ENCODE peak calls at places on chromosomes 7 and 10, in seven cellular contexts. J is PC-3, K is pancreas, R is gastrocnemius medialis, C is WERI-Rb-1, N is GM06990, T is aorta. Q is an unnamed sample. For H3K27me3, the result is how much of the 10 kb centered on the place peaks cover.

GRCh38 chr10:91250341-91250740 is 29.9 kb downstream of the PCGF5 start:
- DNase-seq in J (no peak), K (no peak), T (no peak), N (no peak), C (no peak), R (no peak), Q (no peak)

GRCh38 chr10:63539994-63540393 is 18.8 kb downstream of the REEP3 start:
- DNase-seq in C (no peak), R (no peak), J (no peak), K (no peak), T (no peak), N (no peak), Q (no peak)

GRCh38 chr7:105408791-105409410 is 20.2 kb upstream of the SRPK2 start:
- DNase-seq in N (no peak), T (no peak), J (no peak), R (no peak), C (no peak), K (no peak), Q (no peak)

GRCh38 chr7:5635461-5636445 is 145.7 kb downstream of the RNF216 start:
- DNase-seq in C (no peak), R (no peak), J (no peak), K (no peak), N (no peak), T (no peak), Q (no peak)

GRCh38 chr10:48454302-48455054 is 148.0 kb downstream of the MAPK8 start:
- DNase-seq in N (no peak), J (no peak), T (peak), R (no peak), C (peak), K (peak), Q (peak)

GRCh38 chr10:80170026-80170425 is 35.3 kb downstream of the ANXA11 start:
- DNase-seq in K (no peak), T (no peak), R (no peak), N (no peak), C (no peak), J (no peak), Q (no peak)

GRCh38 chr10:48526371-48526821 is 78.5 kb downstream of the ARHGAP22 start:
- DNase-seq in K (no peak), C (no peak), R (no peak), T (peak), N (no peak), J (no peak), Q (no peak)

GRCh38 chr10:44715081-44715480 is 196.1 kb upstream of the TMEM72 start:
- DNase-seq in T (no peak), K (no peak), R (no peak), C (no peak), N (no peak), J (no peak), Q (no peak)

GRCh38 chr10:103374263-103374662 is 6.5 kb downstream of the TAF5 start:
- DNase-seq in J (no peak), N (no peak), K (no peak), R (no peak), C (no peak), T (no peak), Q (no peak)

GRCh38 chr10:127161482-127161881 is 34.9 kb downstream of the INSYN2A start:
- DNase-seq in K (no peak), C (no peak), J (no peak), R (no peak), N (no peak), T (no peak), Q (no peak)

GRCh38 chr7:97118306-97118917 is 914 bp downstream of the SDHAF3 start:
- DNase-seq in T (no peak), C (no peak), K (no peak), N (no peak), R (no peak), J (no peak), Q (no peak)

GRCh38 chr10:97788552-97789442 is 17.0 kb upstream of the SFRP5 start:
- DNase-seq in J (no peak), N (no peak), K (peak), C (peak), T (no peak), R (no peak), Q (no peak)

GRCh38 chr10:33612116-33612515 is 277.6 kb upstream of the NRP1 start:
- DNase-seq in R (no peak), K (no peak), N (no peak), J (no peak), T (no peak), C (no peak), Q (no peak)

GRCh38 chr10:111370101-111370500 is 293.3 kb downstream of the ADRA2A start:
- DNase-seq in R (no peak), J (no peak), N (no peak), C (no peak), K (no peak), T (no peak), Q (no peak)

GRCh38 chr10:26843736-26844135 is 17.0 kb downstream of the ABI1 start:
- DNase-seq in C (no peak), R (no peak), T (no peak), J (no peak), N (no peak), K (no peak), Q (no peak)

GRCh38 chr10:70391654-70392053 is 9.2 kb upstream of the LRRC20 start:
- DNase-seq in K (no peak), N (no peak), T (no peak), J (no peak), R (no peak), C (no peak), Q (no peak)

GRCh38 chr10:125850766-125851731 is 27.7 kb downstream of the BCCIP start:
- DNase-seq in R (no peak), T (no peak), N (no peak), J (no peak), C (no peak), K (no peak), Q (no peak)

GRCh38 chr10:48710647-48711046 is 26.0 kb downstream of the WDFY4 start:
- DNase-seq in J (no peak), C (no peak), N (no peak), K (no peak), T (no peak), R (no peak), Q (no peak)

GRCh38 chr10:7111574-7111973 is 299.3 kb downstream of the SFMBT2 start:
- DNase-seq in C (no peak), R (no peak), K (no peak), J (peak), T (no peak), N (no peak), Q (no peak)

GRCh38 chr10:132606536-132607316 is 69.1 kb downstream of the INPP5A start:
- DNase-seq in R (peak), K (no peak), T (peak), J (no peak), C (peak), N (no peak), Q (peak)

GRCh38 chr10:34507217-34507616 is 307.9 kb downstream of the PARD3 start:
- DNase-seq in N (no peak), J (no peak), C (no peak), K (no peak), T (no peak), R (no peak), Q (no peak)

GRCh38 chr7:79453266-79453557 is 255 bp downstream of the MAGI2 start:
- DNase-seq in T (no peak), C (no peak), N (no peak), J (no peak), K (no peak), R (no peak), Q (no peak)

GRCh38 chr7:79452495-79453265 is 787 bp downstream of the MAGI2 start:
- DNase-seq in J (no peak), R (no peak), T (peak), C (peak), N (no peak), K (peak), Q (peak)

GRCh38 chr7:79454325-79454960 is 976 bp upstream of the MAGI2 start:
- DNase-seq in T (peak), R (no peak), K (peak), C (peak), J (no peak), N (no peak), Q (peak)

GRCh38 chr7:79455173-79455790 is 1.8 kb upstream of the MAGI2 start:
- DNase-seq in N (no peak), T (no peak), J (no peak), K (no peak), C (no peak), R (no peak), Q (no peak)

GRCh38 chr7:79453558-79454324 is at the start of gene MAGI2:
- DNase-seq in N (no peak), C (peak), K (peak), T (peak), J (no peak), R (peak), Q (peak)
- H3K27me3 ChIP-seq in N (under half), C (under half), K (under half), T (under half), J (under half), R (under half), Q (under half)

DNA sequence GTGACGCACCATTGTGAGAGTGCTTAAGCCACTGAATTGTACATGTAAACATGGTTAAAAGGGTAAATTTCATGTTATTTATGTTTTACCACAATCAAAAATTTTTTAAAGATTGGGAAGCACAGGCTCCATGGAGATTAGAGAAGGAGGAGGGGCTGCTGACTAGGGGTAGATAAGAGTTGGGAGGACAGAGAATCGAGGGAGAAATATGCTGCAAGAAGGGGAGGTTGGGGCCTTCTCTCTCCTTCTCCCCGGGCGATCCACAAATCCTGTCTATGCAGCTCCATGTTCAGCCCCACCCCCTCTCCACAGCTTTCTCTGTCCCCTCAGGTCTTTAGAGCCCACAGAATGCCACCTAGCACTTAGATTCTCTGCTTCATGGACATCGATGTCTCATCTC is 12.1 kb downstream of the ZNF467 start:
- DNase-seq in J (no peak), N (no peak), C (no peak), K (no peak), R (no peak), T (no peak), Q (no peak)
- H3K27me3 ChIP-seq in J (under half), N (under half), C (under half), K (under half), R (under half), T (under half), Q (under half)

GRCh38 chr7:128151646-128152045 is 89.4 kb upstream of the LEP start:
- DNase-seq in C (no peak), R (no peak), N (no peak), K (no peak), T (no peak), J (no peak), Q (no peak)

GRCh38 chr7:128155100-128155763 is 85.8 kb upstream of the LEP start:
- DNase-seq in N (no peak), C (no peak), T (no peak), R (no peak), K (no peak), J (no peak), Q (no peak)

GRCh38 chr7:128154519-128154918 is 86.6 kb upstream of the LEP start:
- DNase-seq in R (no peak), J (no peak), C (no peak), N (no peak), K (no peak), T (no peak), Q (no peak)

GRCh38 chr7:128152721-128153120 is 88.4 kb upstream of the LEP start:
- DNase-seq in R (no peak), T (no peak), J (no peak), K (no peak), N (no peak), C (no peak), Q (no peak)

GRCh38 chr7:128153436-128153835 is 87.6 kb upstream of the LEP start:
- DNase-seq in N (no peak), R (no peak), T (no peak), J (no peak), C (no peak), K (no peak), Q (no peak)
- H3K27me3 ChIP-seq in N (under half), R (under half), T (under half), J (under half), C (under half), K (under half), Q (under half)

GRCh38 chr7:15068324-15068723 is 165.8 kb upstream of the DGKB start:
- DNase-seq in R (no peak), N (no peak), T (no peak), J (no peak), K (no peak), C (no peak), Q (no peak)
- H3K27me3 ChIP-seq in R (under half), N (under half), T (under half), J (under half), K (under half), C (under half), Q (under half)

GRCh38 chr10:100724531-100725027 is 20.8 kb upstream of the PAX2 start:
- DNase-seq in T (no peak), K (no peak), C (no peak), N (no peak), R (no peak), J (no peak), Q (peak)
- H3K27me3 ChIP-seq in T (under half), K (under half), C (half or more), N (under half), R (half or more), J (under half), Q (half or more)

DNA sequence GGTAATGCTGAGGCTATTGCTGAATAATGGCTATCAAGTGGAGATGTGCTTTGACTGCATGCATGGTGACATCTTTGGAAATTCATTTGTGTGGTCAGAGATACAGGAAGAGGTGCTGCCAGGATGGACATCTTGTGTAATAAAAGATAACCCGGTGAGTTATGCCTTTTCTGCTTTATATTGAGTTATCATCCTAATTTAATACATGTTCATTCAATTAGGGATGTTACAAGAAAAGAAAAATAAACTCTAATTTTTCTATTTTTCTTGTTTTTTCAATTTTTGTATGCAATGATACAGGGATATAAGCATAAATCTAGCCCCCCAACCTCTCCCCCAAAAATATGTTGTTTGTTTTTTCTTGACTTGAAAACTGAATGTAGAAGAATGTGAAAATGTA is 26.4 kb upstream of the LMOD2 start:
- DNase-seq in T (no peak), R (no peak), C (no peak), K (no peak), J (no peak), N (no peak), Q (no peak)
- H3K27me3 ChIP-seq in T (under half), R (under half), C (under half), K (under half), J (under half), N (under half), Q (under half)

GRCh38 chr10:123100030-123100762 is 35.6 kb upstream of the HMX3 start:
- DNase-seq in T (no peak), K (no peak), J (peak), R (no peak), C (no peak), N (no peak), Q (no peak)

GRCh38 chr10:123093489-123093888 is 42.3 kb upstream of the HMX3 start:
- DNase-seq in R (no peak), N (no peak), J (no peak), T (no peak), K (no peak), C (no peak), Q (no peak)

GRCh38 chr10:123097039-123097438 is 38.7 kb upstream of the HMX3 start:
- DNase-seq in T (no peak), R (no peak), N (no peak), C (no peak), K (no peak), J (no peak), Q (no peak)

GRCh38 chr10:123101844-123102243 is 33.9 kb upstream of the HMX3 start:
- DNase-seq in N (no peak), J (no peak), T (no peak), R (no peak), K (no peak), C (no peak), Q (no peak)

DNA sequence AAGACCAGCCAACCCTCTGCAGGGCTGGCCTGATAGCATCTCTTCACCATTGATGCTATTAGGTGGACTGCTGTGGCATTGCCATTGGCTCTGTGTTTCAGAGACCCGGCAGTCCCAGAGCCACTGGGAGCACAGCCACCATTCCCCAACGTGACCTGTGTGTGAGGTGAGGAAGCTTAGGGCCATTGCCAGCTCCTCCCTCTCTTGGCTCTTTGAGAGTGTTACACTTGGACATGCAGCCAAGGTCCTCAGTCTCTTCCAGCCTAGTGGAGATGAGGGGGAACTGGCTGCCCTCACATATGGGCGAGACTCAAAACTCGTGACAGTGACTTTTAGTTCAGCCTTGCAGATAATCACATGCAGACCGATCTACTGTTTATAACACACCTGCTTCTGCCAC is 39.3 kb upstream of the HMX3 start:
- DNase-seq in N (no peak), J (no peak), T (no peak), R (no peak), K (no peak), C (no peak), Q (no peak)
- H3K27me3 ChIP-seq in N (under half), J (under half), T (under half), R (under half), K (under half), C (half or more), Q (under half)

DNA sequence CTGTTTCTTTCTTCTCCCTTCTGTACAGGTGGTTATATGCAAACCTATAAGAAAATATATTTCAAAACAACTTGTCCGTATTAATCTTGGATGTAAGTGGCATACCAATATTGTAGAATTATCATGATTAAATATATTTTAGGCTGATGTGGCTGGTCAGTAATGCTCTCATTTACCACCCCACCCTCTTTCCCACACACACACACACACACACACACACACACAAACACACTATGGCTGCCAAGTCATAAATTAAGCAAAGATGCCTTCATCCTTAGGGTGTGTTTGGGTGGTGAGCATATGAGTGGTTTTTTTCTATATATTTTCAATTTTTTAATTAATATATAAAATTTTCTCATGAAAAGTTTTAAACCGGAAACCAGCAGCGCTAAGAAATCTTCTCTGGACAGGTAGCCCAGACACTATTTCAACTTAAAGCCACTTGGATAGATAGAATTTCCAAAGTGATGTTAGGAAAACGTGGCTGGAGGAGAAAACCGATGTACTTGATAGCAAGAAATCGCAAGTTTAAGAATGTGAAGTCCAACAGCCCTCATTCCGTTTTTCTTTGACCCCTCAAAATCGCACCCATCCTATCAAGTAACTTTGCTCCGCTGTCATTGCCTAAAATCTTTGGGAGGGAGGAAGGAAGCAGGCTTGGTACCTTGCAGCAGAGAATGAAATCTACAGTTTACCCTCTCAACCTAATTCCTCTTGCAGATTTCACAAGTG is 171.7 kb downstream of the FAM107B start:
- DNase-seq in N (no peak), R (no peak), J (peak), T (no peak), K (no peak), C (no peak), Q (no peak)
- H3K27me3 ChIP-seq in N (under half), R (under half), J (under half), T (under half), K (under half), C (under half), Q (under half)

GRCh38 chr7:27241189-27242045 is 1.2 kb upstream of the EVX1 start:
- DNase-seq in R (no peak), C (no peak), K (no peak), T (no peak), J (no peak), N (no peak), Q (no peak)

GRCh38 chr7:27243340-27244163 is 950 bp downstream of the EVX1 start:
- DNase-seq in C (no peak), R (no peak), J (no peak), K (no peak), T (no peak), N (no peak), Q (no peak)

GRCh38 chr7:27244488-27245123 is 2.0 kb downstream of the EVX1 start:
- DNase-seq in T (no peak), J (no peak), R (no peak), N (no peak), K (no peak), C (no peak), Q (no peak)

GRCh38 chr7:27242046-27242579 is 489 bp upstream of the EVX1 start:
- DNase-seq in T (no peak), N (no peak), K (no peak), R (no peak), C (no peak), J (no peak), Q (no peak)

GRCh38 chr7:27242580-27243339 is at the start of gene EVX1:
- DNase-seq in C (no peak), K (no peak), J (no peak), T (no peak), N (no peak), R (no peak), Q (no peak)
- H3K27me3 ChIP-seq in C (half or more), K (under half), J (under half), T (under half), N (under half), R (half or more), Q (half or more)